ENCODE peak calls at places on chromosomes 7 and 10, in seven cellular contexts. Y is Panc1, T is spleen, M is SK-N-SH, X is K562, Q is sigmoid colon, O is HCT116. N is an unnamed sample.

GRCh38 chr10:72315611-72316385 is 38.9 kb downstream of the DNAJB12 start:
- DNase-seq in M (no peak), X (no peak), Y (no peak), T (peak), O (no peak), Q (peak), N (peak)

GRCh38 chr10:8638088-8638672 is 583.7 kb downstream of the GATA3 start:
- DNase-seq in T (no peak), Y (no peak), Q (no peak), O (no peak), X (no peak), M (no peak), N (no peak)

GRCh38 chr7:77199008-77199966 is at the start of gene FGL2:
- DNase-seq in Y (no peak), M (no peak), T (peak), X (no peak), Q (peak), O (no peak), N (peak)

GRCh38 chr10:49397036-49397999 is 1.4 kb upstream of the DRGX start:
- DNase-seq in Q (no peak), M (peak), X (no peak), O (no peak), T (no peak), Y (no peak), N (no peak)

GRCh38 chr10:119500796-119501195 is 41.7 kb downstream of the RGS10 start:
- DNase-seq in O (no peak), T (peak), Q (no peak), M (no peak), X (no peak), Y (no peak), N (no peak)

GRCh38 chr7:2838873-2839578 is 5.1 kb downstream of the GNA12 start:
- DNase-seq in Q (no peak), T (no peak), M (no peak), X (no peak), Y (no peak), O (no peak), N (no peak)

GRCh38 chr10:114024876-114025609 is 18.6 kb upstream of the ADRB1 start:
- DNase-seq in T (peak), Q (no peak), X (peak), M (no peak), Y (no peak), O (no peak), N (no peak)

GRCh38 chr7:19982841-19983835 is 209.7 kb upstream of the TMEM196 start:
- DNase-seq in T (no peak), Q (peak), O (peak), M (no peak), X (no peak), Y (no peak), N (no peak)

GRCh38 chr10:88080213-88080612 is 216.8 kb downstream of the PTEN start:
- DNase-seq in T (no peak), Y (no peak), O (no peak), M (no peak), X (no peak), Q (no peak), N (peak)

GRCh38 chr10:102642553-102643345 is 1.5 kb upstream of the TRIM8 start:
- DNase-seq in O (peak), Y (no peak), M (peak), Q (peak), T (peak), X (peak), N (peak)

GRCh38 chr7:80216996-80217842 is 82.6 kb downstream of the GNAI1 start:
- DNase-seq in M (no peak), Y (no peak), Q (no peak), X (no peak), O (no peak), T (no peak), N (no peak)

GRCh38 chr10:16847644-16848043 is 30.4 kb upstream of the RSU1 start:
- DNase-seq in Y (no peak), O (no peak), X (no peak), T (no peak), M (no peak), Q (no peak), N (no peak)

GRCh38 chr7:98758157-98758556 is 111.7 kb downstream of the TMEM130 start:
- DNase-seq in M (no peak), O (no peak), T (no peak), X (no peak), Q (no peak), Y (no peak), N (no peak)

GRCh38 chr10:84696610-84697009 is 368.2 kb downstream of the CCSER2 start:
- DNase-seq in Y (no peak), O (no peak), T (no peak), M (no peak), X (no peak), Q (no peak), N (no peak)

GRCh38 chr10:84698989-84699388 is 370.6 kb downstream of the CCSER2 start:
- DNase-seq in M (no peak), T (no peak), O (no peak), Q (no peak), Y (no peak), X (no peak), N (no peak)

GRCh38 chr10:84701321-84701720 is 372.9 kb downstream of the CCSER2 start:
- DNase-seq in Y (no peak), T (no peak), O (no peak), Q (no peak), M (no peak), X (no peak), N (no peak)

GRCh38 chr10:84693006-84693405 is 364.6 kb downstream of the CCSER2 start:
- DNase-seq in Y (no peak), O (no peak), T (no peak), X (no peak), Q (no peak), M (no peak), N (no peak)

GRCh38 chr10:84695983-84696382 is 367.6 kb downstream of the CCSER2 start:
- DNase-seq in O (no peak), T (no peak), M (no peak), Q (no peak), Y (no peak), X (no peak), N (no peak)
- H3K4me3 ChIP-seq in O (no peak), T (no peak), M (no peak), Q (no peak), Y (no peak), X (no peak), N (no peak)

DNA sequence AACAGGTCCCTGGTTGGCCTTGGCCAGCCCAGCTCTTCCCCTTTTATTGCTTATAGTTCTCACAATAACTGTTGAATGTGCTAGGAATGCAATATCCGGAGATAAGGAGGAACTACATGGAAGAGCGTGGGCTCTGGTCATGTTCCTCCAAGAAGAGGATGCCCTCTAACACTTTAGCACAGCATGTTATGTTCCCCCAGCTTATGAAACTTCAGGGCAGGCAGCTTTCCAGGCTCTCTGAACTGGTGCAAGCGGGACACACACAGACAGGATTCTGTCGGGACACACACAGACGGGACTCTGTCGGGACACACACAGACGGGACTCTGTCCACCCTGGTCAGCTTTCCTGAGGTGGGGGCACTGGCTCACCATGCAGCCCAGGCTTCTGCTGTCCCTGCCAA is 141.6 kb downstream of the PKD1L1 start:
- DNase-seq in Q (peak), O (no peak), M (no peak), T (no peak), Y (no peak), X (no peak), N (no peak)
- TF ChIP-seq POLR2AphosphoS5 in Q (no peak), O (no peak), M (no peak), T (no peak), Y (no peak), X (no peak), N (no peak)

GRCh38 chr10:89274928-89275327 is 23.4 kb upstream of the LIPA start:
- DNase-seq in T (no peak), M (no peak), X (no peak), O (no peak), Y (no peak), Q (no peak), N (no peak)
- H3K4me3 ChIP-seq in T (no peak), M (no peak), X (no peak), O (no peak), Y (no peak), Q (no peak), N (no peak)

DNA sequence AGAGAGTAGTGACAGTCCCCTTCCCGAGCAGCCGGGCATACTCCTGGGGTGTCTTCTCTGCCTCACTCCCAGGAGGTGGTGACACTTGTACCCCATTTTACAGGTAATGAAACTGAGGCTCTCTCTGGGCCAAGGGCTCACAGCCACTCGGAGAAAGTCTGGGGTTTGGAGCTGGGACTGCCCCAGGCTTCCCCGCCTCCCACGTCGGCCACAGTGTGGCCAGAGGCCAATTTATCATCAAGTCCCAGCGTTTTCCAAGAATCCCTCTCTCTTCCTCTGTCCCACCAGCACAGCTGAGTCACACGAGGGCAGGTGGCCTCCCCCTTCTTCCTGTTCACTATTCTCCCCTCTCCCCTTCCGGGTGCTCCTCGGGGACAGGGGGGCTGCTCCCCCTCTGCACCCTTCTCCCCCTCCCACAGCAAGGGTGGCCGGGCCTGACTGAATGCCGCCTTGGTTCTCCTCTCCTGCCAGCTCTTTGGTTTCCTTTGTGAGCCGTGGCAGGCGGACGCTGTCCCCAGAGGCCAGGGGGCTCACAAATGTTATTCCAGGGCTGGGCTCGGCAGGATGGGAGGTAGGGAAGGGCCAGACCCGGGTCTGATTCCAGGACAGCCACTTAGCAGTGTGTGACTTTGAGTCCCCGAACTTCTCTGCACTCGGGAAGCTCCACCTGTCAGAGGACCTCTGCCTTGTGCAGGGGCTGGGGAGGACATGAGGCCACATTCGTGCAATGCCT is 17.7 kb downstream of the CLIP2 start:
- DNase-seq in M (peak), X (peak), T (no peak), Q (peak), Y (no peak), O (no peak), N (peak)
- TF ChIP-seq POLR2AphosphoS5 in M (no peak), X (no peak), T (no peak), Q (peak), Y (no peak), O (no peak), N (no peak)

GRCh38 chr10:1571587-1572237 is 165.6 kb downstream of the ADARB2 start:
- DNase-seq in M (no peak), Q (peak), O (no peak), T (no peak), Y (no peak), X (no peak), N (no peak)

GRCh38 chr10:1572519-1573333 is 164.6 kb downstream of the ADARB2 start:
- DNase-seq in X (no peak), Q (peak), T (no peak), M (no peak), Y (no peak), O (no peak), N (no peak)

GRCh38 chr10:1569208-1569607 is 168.1 kb downstream of the ADARB2 start:
- DNase-seq in Y (no peak), M (no peak), T (peak), O (no peak), Q (peak), X (no peak), N (no peak)

GRCh38 chr10:1567742-1568495 is 169.4 kb downstream of the ADARB2 start:
- DNase-seq in X (no peak), T (peak), O (no peak), Y (no peak), Q (peak), M (no peak), N (no peak)

GRCh38 chr10:1570652-1571051 is 166.7 kb downstream of the ADARB2 start:
- DNase-seq in X (no peak), Y (no peak), Q (peak), T (peak), M (no peak), O (no peak), N (no peak)
- H3K4me3 ChIP-seq in X (no peak), Y (no peak), Q (no peak), T (no peak), M (no peak), O (no peak), N (no peak)

DNA sequence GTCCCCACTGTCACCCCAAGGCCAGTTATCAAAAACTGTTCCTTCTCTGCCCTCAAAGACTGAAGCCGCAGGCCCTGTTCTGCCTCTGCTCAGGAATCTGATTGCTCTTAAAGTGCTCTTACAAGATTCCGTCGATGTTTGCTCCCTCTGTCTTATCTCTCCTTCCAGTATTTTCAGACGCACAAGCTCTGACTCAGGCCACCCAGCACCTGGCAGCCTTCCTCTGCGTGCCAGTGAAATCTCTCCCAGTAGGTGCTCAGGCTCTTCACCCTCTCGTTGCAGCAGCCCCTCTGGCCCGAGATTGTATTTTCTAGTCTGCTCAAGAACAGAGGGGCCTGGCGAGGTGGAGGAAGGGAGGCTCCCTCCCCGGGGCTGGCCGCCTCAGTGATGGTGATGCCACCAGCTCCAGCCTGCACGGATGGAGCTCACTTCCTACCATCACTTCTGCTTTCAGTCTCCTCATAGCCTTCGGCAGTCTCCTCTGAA is 276.2 kb downstream of the USP6NL start:
- DNase-seq in O (no peak), M (no peak), T (peak), Y (no peak), Q (no peak), X (peak), N (no peak)
- TF ChIP-seq POLR2AphosphoS5 in O (no peak), M (no peak), T (peak), Y (no peak), Q (no peak), X (no peak), N (no peak)

GRCh38 chr10:14466256-14466655 is 135.5 kb upstream of the FRMD4A start:
- DNase-seq in Y (no peak), Q (no peak), T (no peak), M (no peak), O (no peak), X (no peak), N (no peak)

GRCh38 chr10:14468022-14468421 is 137.3 kb upstream of the FRMD4A start:
- DNase-seq in O (no peak), Q (no peak), X (no peak), Y (no peak), M (no peak), T (no peak), N (no peak)

GRCh38 chr10:14474656-14475055 is 143.9 kb upstream of the FRMD4A start:
- DNase-seq in Q (no peak), O (no peak), T (no peak), Y (no peak), X (no peak), M (no peak), N (no peak)

GRCh38 chr10:14470920-14471319 is 140.2 kb upstream of the FRMD4A start:
- DNase-seq in O (no peak), X (no peak), Q (no peak), Y (no peak), M (no peak), T (no peak), N (no peak)

DNA sequence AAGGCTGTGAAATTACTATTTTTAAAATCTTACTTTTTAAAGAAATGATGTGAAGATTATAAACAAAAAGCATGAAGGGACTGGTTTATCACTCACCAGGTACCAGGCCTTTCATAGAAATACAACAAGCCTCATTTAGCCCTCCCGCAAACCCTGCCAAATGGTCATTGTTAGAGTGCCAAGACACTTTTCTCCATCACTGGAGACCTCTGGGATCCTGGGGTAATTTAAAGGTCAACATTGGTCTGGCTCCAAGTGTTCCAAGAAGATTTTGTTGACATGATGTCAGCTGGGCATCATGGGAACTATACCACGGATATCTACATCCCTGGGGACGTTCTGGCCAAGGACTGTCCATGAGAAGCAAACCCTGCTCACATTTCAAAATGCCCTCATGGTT is 138.0 kb upstream of the FRMD4A start:
- DNase-seq in X (no peak), O (no peak), Q (no peak), Y (no peak), T (no peak), M (no peak), N (no peak)
- H3K4me3 ChIP-seq in X (no peak), O (no peak), Q (no peak), Y (no peak), T (no peak), M (no peak), N (no peak)

DNA sequence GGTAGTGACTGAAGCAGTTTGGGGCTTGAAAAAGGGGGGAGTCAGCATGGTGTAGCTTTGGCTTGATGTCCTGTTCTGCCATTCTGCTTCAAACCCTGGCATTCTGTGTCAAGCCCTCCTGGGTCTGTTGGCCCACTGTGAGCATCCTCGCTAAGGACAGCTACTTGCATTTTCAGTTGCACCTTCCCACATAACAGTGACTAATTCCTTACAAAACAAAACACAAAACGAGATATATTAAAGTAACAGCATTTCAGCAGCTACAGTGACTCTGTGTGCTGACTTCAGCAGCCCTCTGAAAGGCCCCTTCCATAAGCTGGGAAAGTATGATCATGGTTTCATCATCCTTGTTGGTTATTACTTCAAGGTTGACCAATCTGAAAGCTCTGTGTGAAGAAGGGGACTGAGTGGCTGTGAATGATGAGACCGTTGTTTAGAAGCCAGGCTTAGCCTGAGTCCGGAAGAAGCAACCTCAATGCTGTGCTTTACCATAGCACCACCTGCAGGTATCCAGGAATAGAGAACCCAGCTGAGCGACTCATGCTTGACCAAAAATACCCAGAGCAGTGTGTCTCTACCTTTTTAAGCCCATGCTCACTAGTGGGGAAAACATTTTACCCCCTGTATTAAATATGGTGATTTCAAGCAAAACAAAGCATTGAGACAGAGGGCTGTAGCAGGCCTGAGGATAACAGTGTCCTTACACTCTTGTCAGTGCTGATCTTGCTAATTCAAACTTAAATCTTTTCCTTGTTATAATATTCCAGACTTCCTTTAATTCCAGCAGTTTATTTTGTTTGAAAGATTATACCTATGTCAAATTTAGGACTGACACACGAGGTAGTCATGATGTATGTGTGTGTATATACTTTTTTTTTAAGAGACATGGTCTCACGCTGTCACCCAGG is 42.6 kb upstream of the CC2D2B start:
- DNase-seq in O (peak), Y (peak), T (no peak), M (peak), X (peak), Q (no peak), N (no peak)
- TF ChIP-seq POLR2AphosphoS5 in O (no peak), Y (no peak), T (no peak), M (no peak), X (no peak), Q (no peak), N (peak)